ENCODE peak calls at places on chromosomes 2 and 18, in ten cellular contexts. J is heart left ventricle, K is left lung, P is heart right ventricle, I is GM23338, U is colonic mucosa, T is PC-3, L is PC-9, G is neuronal stem cell, B is HepG2. Y is an unnamed sample. For H3K4me1, the result is how much of the 10 kb centered on the place peaks cover.

GRCh38 chr2:7516447-7517121 is 599.4 kb downstream of the RNF144A start:
- DNase-seq in G (no peak), I (no peak), B (no peak), T (peak), L (no peak), P (no peak), U (no peak), K (no peak), J (no peak), Y (no peak)

GRCh38 chr18:80196528-80197320 is 50.6 kb downstream of the PARD6G start:
- DNase-seq in U (no peak), K (no peak), I (peak), G (peak), P (no peak), T (no peak), B (no peak), J (no peak), L (no peak), Y (no peak)

GRCh38 chr2:186068154-186068826 is 329.7 kb downstream of the FSIP2 start:
- DNase-seq in T (no peak), P (peak), B (peak), U (no peak), J (peak), G (no peak), L (no peak), K (no peak), I (no peak), Y (peak)

GRCh38 chr2:9102861-9103662 is 99.6 kb upstream of the MBOAT2 start:
- DNase-seq in I (peak), P (no peak), T (peak), J (no peak), G (no peak), U (peak), L (peak), B (peak), K (no peak), Y (no peak)

GRCh38 chr2:17229414-17229813 is 288.8 kb downstream of the RAD51AP2 start:
- DNase-seq in B (no peak), T (no peak), J (no peak), U (no peak), I (no peak), P (no peak), G (no peak), K (no peak), L (no peak), Y (no peak)

GRCh38 chr2:133526468-133526769 is 41.8 kb downstream of the NCKAP5 start:
- DNase-seq in T (no peak), U (no peak), P (no peak), B (no peak), G (no peak), L (no peak), J (no peak), K (no peak), I (no peak), Y (no peak)

GRCh38 chr2:45691152-45691551 is 39.7 kb downstream of the PRKCE start:
- DNase-seq in U (no peak), P (no peak), J (no peak), T (no peak), I (no peak), L (no peak), B (no peak), G (no peak), K (no peak), Y (no peak)

GRCh38 chr2:175414872-175415487 is 233.5 kb upstream of the ATP5MC3 start:
- DNase-seq in J (peak), K (peak), I (peak), U (peak), T (peak), B (peak), G (peak), P (peak), L (no peak), Y (peak)

GRCh38 chr18:14974576-14974975 is 226.6 kb downstream of the ANKRD30B start:
- DNase-seq in L (peak), T (peak), U (no peak), B (no peak), K (no peak), G (no peak), J (no peak), I (no peak), P (no peak), Y (no peak)

GRCh38 chr2:114170070-114170469 is 272.4 kb upstream of the DPP10 start:
- DNase-seq in K (no peak), L (no peak), U (no peak), B (no peak), I (no peak), P (no peak), G (no peak), T (no peak), J (no peak), Y (no peak)

GRCh38 chr2:28652217-28652616 is 99.4 kb upstream of the PPP1CB start:
- DNase-seq in K (no peak), I (no peak), J (no peak), P (no peak), L (peak), B (no peak), G (no peak), U (no peak), T (peak), Y (no peak)

GRCh38 chr2:16665746-16666452 is at the start of gene CYRIA:
- DNase-seq in G (peak), B (no peak), U (peak), I (peak), J (peak), L (peak), P (peak), K (peak), T (no peak), Y (peak)

GRCh38 chr2:130378898-130379214 is 23.0 kb downstream of the PTPN18 start:
- DNase-seq in T (no peak), K (no peak), G (no peak), L (no peak), P (no peak), I (no peak), J (no peak), U (no peak), B (no peak), Y (no peak)
- H3K4me1 ChIP-seq in T (under half), K (under half), G (under half), L (under half), P (under half), I (under half), J (under half), U (under half), B (under half), Y (under half)

GRCh38 chr2:171334946-171335345 is 98.8 kb downstream of the METTL8 start:
- DNase-seq in U (no peak), T (no peak), L (no peak), G (no peak), B (no peak), I (no peak), J (no peak), K (no peak), P (no peak), Y (no peak)
- H3K4me1 ChIP-seq in U (under half), T (under half), L (under half), G (under half), B (under half), I (under half), J (under half), K (under half), P (under half), Y (under half)

GRCh38 chr2:219178377-219179175 is 501 bp downstream of the RETREG2 start:
- DNase-seq in G (peak), U (peak), P (peak), L (no peak), B (no peak), I (peak), J (peak), T (peak), K (no peak), Y (peak)

GRCh38 chr2:219177594-219178376 is at the start of gene RETREG2:
- DNase-seq in G (peak), T (peak), L (peak), K (peak), I (peak), B (peak), P (peak), U (peak), J (peak), Y (peak)

GRCh38 chr2:219175928-219176817 is 552 bp downstream of the CNPPD1 start:
- DNase-seq in G (peak), B (no peak), U (peak), K (peak), L (peak), P (peak), I (no peak), T (peak), J (peak), Y (peak)

GRCh38 chr2:219175486-219175885 is 1.2 kb downstream of the CNPPD1 start:
- DNase-seq in L (no peak), T (no peak), U (no peak), P (no peak), J (no peak), G (no peak), I (no peak), B (no peak), K (no peak), Y (no peak)

DNA sequence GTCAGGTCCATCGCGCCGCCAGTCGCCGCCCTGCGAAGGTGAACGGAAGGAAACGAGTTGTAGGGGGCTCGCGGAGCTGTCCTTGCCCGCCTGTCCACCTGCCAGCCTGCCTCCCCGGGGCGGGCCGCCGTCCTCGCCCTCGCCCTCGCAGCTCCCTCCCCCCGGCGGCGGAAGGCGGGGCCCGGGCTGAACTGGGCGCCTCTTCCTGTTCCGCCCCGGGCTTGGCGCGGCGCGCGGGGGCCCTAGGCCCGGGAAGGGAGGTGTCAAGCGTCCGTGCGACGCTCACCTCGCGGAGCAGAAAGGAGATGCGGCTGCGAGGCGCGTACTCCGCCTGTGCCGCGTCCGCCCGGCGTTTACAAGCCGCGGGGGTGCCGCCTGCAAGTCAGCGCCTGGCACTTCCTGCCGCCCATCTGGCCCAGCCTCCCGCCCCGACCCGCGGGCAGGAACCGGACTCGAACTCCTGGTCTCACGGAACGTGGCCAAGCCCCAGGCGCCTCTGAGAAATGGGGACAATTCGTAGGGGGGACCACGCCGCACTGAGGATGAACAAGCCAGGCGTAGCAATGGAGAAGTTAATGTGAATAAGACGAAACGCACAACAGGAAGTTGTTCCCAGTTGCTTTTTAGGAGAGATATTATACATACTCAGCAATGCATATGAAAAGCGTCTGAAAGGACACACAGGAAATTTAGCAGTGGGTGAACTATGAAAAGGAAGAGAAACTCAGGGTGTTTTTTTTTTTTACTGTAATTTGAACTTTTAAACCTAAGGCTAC is at the start of gene CNPPD1:
- DNase-seq in L (peak), U (peak), T (peak), I (peak), B (peak), P (peak), G (peak), K (peak), J (peak), Y (peak)
- H3K4me1 ChIP-seq in L (under half), U (under half), T (under half), I (under half), B (under half), P (under half), G (under half), K (half or more), J (under half), Y (under half)

GRCh38 chr2:75597949-75598348 is 37.2 kb upstream of the EVA1A start:
- DNase-seq in P (no peak), K (no peak), I (peak), B (no peak), L (no peak), T (no peak), G (no peak), U (no peak), J (no peak), Y (no peak)

GRCh38 chr2:75596784-75597183 is 36.0 kb upstream of the EVA1A start:
- DNase-seq in T (no peak), U (no peak), B (no peak), J (no peak), P (no peak), G (no peak), I (no peak), K (no peak), L (peak), Y (no peak)

GRCh38 chr2:75592888-75593287 is 32.1 kb upstream of the EVA1A start:
- DNase-seq in P (no peak), B (no peak), J (no peak), G (no peak), T (peak), K (no peak), I (no peak), L (peak), U (no peak), Y (no peak)

GRCh38 chr2:75594599-75594998 is 33.9 kb upstream of the EVA1A start:
- DNase-seq in U (no peak), P (no peak), L (peak), J (no peak), K (no peak), B (no peak), G (no peak), I (no peak), T (no peak), Y (no peak)

GRCh38 chr2:75595541-75596395 is 35.0 kb upstream of the EVA1A start:
- DNase-seq in P (no peak), I (no peak), J (no peak), U (no peak), L (peak), G (no peak), T (peak), K (no peak), B (peak), Y (no peak)
- H3K4me1 ChIP-seq in P (under half), I (under half), J (under half), U (under half), L (half or more), G (under half), T (half or more), K (under half), B (under half), Y (under half)